ENCODE peak calls at places on chromosomes 5 and 9, in seven cellular contexts. U is HS-27A; D is progenitor cell of endocrine pancreas; Y is astrocyte; H is CD8-positive, alpha-beta memory T cell; R is ovary; X is left cardiac atrium. W is an unnamed sample.

GRCh38 chr9:98654247-98654646 is 54.5 kb downstream of the GABBR2 start:
- DNase-seq in U (peak), D (no peak), Y (peak), H (no peak), R (no peak), X (no peak), W (no peak)

GRCh38 chr9:13447551-13448422 is 168.3 kb upstream of the MPDZ start:
- DNase-seq in U (no peak), D (no peak), Y (no peak), H (no peak), R (no peak), X (no peak), W (no peak)

GRCh38 chr9:109640232-109641078 is 139.5 kb upstream of the PALM2AKAP2 start:
- DNase-seq in U (peak), D (peak), Y (peak), H (no peak), R (no peak), X (peak), W (no peak)

GRCh38 chr5:138439537-138440225 is 824 bp downstream of the REEP2 start:
- DNase-seq in U (no peak), D (no peak), Y (no peak), H (no peak), R (no peak), X (peak), W (no peak)

GRCh38 chr5:110288766-110289165 is 437.7 kb downstream of the TMEM232 start:
- DNase-seq in U (peak), D (no peak), Y (peak), H (no peak), R (no peak), X (no peak), W (no peak)

GRCh38 chr5:106254784-106255183 is 1416.0 kb downstream of the EFNA5 start:
- DNase-seq in U (no peak), D (no peak), Y (no peak), H (no peak), R (no peak), X (no peak), W (no peak)

GRCh38 chr9:112097712-112098688 is 77.1 kb downstream of the SUSD1 start:
- DNase-seq in U (peak), D (peak), Y (peak), H (peak), R (peak), X (peak), W (peak)

GRCh38 chr9:136437839-136438547 is 1.7 kb downstream of the INPP5E start:
- DNase-seq in U (no peak), D (no peak), Y (peak), H (no peak), R (no peak), X (no peak), W (no peak)

GRCh38 chr5:133700251-133700650 is 87.9 kb upstream of the FSTL4 start:
- DNase-seq in U (no peak), D (no peak), Y (no peak), H (no peak), R (no peak), X (no peak), W (no peak)

GRCh38 chr9:89668216-89668867 is 63.5 kb downstream of the GADD45G start:
- DNase-seq in U (no peak), D (no peak), Y (no peak), H (peak), R (no peak), X (no peak), W (no peak)

GRCh38 chr5:111741270-111741669 is 15.7 kb downstream of the NREP start:
- DNase-seq in U (no peak), D (no peak), Y (no peak), H (no peak), R (no peak), X (no peak), W (no peak)

W was measured in activated effector memory CD4-positive, alpha-beta T cell treated with Interleukin-2 at 50 U/mL for 16 hours.